ENCODE peak calls at places on chromosome 15, in ten cellular contexts. I is body of pancreas, R is brain microvascular endothelial cell, U is spleen, S is astrocyte, K is stomach, J is breast epithelium, W is mammary epithelial cell, G is suprapubic skin, Q is adrenal gland. X is an unnamed sample. For H3K27me3 and H3K36me3, the result is how much of the 10 kb centered on the place peaks cover.

GRCh38 chr15:60620707-60621106 is 141.8 kb upstream of the ICE2 start:
- DNase-seq in U (no peak), G (peak), W (no peak), R (no peak), I (peak), S (peak), K (no peak), J (no peak), Q (peak), X (peak)

GRCh38 chr15:83356516-83357399 is 72.3 kb upstream of the BNC1 start:
- DNase-seq in R (no peak), U (no peak), K (no peak), J (no peak), S (peak), G (no peak), Q (no peak), I (no peak), W (peak), X (peak)

GRCh38 chr15:74167891-74168331 is 5.6 kb upstream of the ISLR start:
- DNase-seq in R (no peak), K (peak), Q (no peak), W (no peak), G (no peak), J (no peak), U (no peak), S (no peak), I (no peak), X (no peak)

GRCh38 chr15:72358532-72359180 is 17.2 kb downstream of the HEXA start:
- DNase-seq in Q (peak), I (peak), G (peak), K (peak), J (peak), U (peak), S (peak), W (peak), R (peak), X (peak)

GRCh38 chr15:61759639-61760038 is 300.6 kb downstream of the VPS13C start:
- DNase-seq in W (no peak), I (no peak), K (no peak), Q (no peak), R (no peak), S (no peak), J (no peak), U (no peak), G (no peak), X (no peak)

GRCh38 chr15:92921215-92922131 is 21.3 kb downstream of the CHD2 start:
- DNase-seq in S (peak), G (no peak), U (no peak), Q (no peak), R (no peak), J (no peak), I (peak), W (peak), K (no peak), X (peak)

GRCh38 chr15:75775296-75776074 is 62.8 kb upstream of the CSPG4 start:
- DNase-seq in G (peak), I (no peak), S (no peak), U (peak), Q (no peak), J (no peak), R (no peak), W (no peak), K (no peak), X (no peak)

GRCh38 chr15:96406701-96407100 is 76.2 kb downstream of the NR2F2 start:
- DNase-seq in U (no peak), Q (no peak), R (no peak), S (no peak), J (no peak), I (no peak), G (no peak), W (no peak), K (no peak), X (no peak)

GRCh38 chr15:87735536-87735935 is 521.0 kb downstream of the NTRK3 start:
- DNase-seq in K (no peak), Q (no peak), S (no peak), U (peak), G (no peak), J (no peak), R (no peak), I (no peak), W (no peak), X (no peak)

GRCh38 chr15:29121907-29122306 is 147.7 kb downstream of the NSMCE3 start:
- DNase-seq in R (no peak), Q (no peak), K (no peak), I (no peak), J (no peak), G (no peak), W (no peak), S (no peak), U (no peak), X (no peak)

GRCh38 chr15:51156957-51157356 is 62.3 kb upstream of the TNFAIP8L3 start:
- DNase-seq in J (no peak), Q (no peak), U (no peak), I (no peak), K (no peak), R (no peak), W (no peak), G (no peak), S (no peak), X (no peak)

GRCh38 chr15:60179786-60180391 is 175.8 kb downstream of the FOXB1 start:
- DNase-seq in W (peak), R (peak), K (no peak), G (no peak), U (no peak), I (peak), J (no peak), S (peak), Q (peak), X (peak)

GRCh38 chr15:70164156-70164900 is 66.6 kb upstream of the TLE3 start:
- DNase-seq in G (peak), Q (no peak), J (peak), S (no peak), R (no peak), K (no peak), I (no peak), W (no peak), U (no peak), X (no peak)

GRCh38 chr15:59678620-59679019 is 10.5 kb downstream of the BNIP2 start:
- DNase-seq in S (no peak), J (no peak), G (no peak), U (no peak), I (no peak), W (no peak), R (no peak), Q (no peak), K (no peak), X (no peak)

GRCh38 chr15:61522375-61522774 is 293.3 kb upstream of the RORA start:
- DNase-seq in J (no peak), U (no peak), R (no peak), I (no peak), W (no peak), K (no peak), Q (no peak), S (no peak), G (no peak), X (no peak)

GRCh38 chr15:65264877-65265430 is 21.7 kb downstream of the PARP16 start:
- DNase-seq in S (no peak), K (no peak), I (no peak), J (no peak), U (no peak), G (no peak), W (no peak), Q (no peak), R (no peak), X (no peak)

GRCh38 chr15:81945014-81945615 is 100.7 kb downstream of the MEX3B start:
- DNase-seq in J (no peak), G (no peak), K (no peak), W (no peak), S (no peak), U (no peak), I (no peak), R (no peak), Q (no peak), X (no peak)

GRCh38 chr15:98650871-98651481 is 2.6 kb downstream of the IGF1R start:
- DNase-seq in U (no peak), Q (peak), S (peak), R (no peak), I (peak), G (no peak), W (peak), J (no peak), K (peak), X (no peak)

GRCh38 chr15:26729030-26729429 is 43.8 kb downstream of the GABRB3 start:
- DNase-seq in R (no peak), J (no peak), U (no peak), G (no peak), W (no peak), K (no peak), Q (no peak), I (no peak), S (no peak), X (no peak)

GRCh38 chr15:75043509-75044257 is 20.3 kb downstream of the PPCDC start:
- DNase-seq in R (peak), G (peak), W (peak), Q (peak), J (peak), S (peak), I (peak), U (peak), K (peak), X (peak)

GRCh38 chr15:62578960-62579359 is 413.9 kb upstream of the C2CD4B start:
- DNase-seq in R (no peak), I (no peak), G (no peak), K (no peak), S (no peak), J (no peak), Q (no peak), U (no peak), W (no peak), X (no peak)

GRCh38 chr15:89750560-89751542 is at the start of gene MESP1:
- DNase-seq in I (peak), R (peak), K (peak), W (peak), Q (peak), G (peak), J (peak), U (peak), S (peak), X (peak)

GRCh38 chr15:40439461-40440299 is 1.1 kb upstream of the BAHD1 start:
- DNase-seq in G (no peak), I (peak), J (no peak), S (no peak), U (peak), Q (peak), R (peak), K (peak), W (peak), X (peak)

GRCh38 chr15:90001062-90001682 is at the start of gene ZNF710:
- DNase-seq in R (peak), Q (peak), U (peak), I (peak), S (peak), W (peak), J (no peak), G (peak), K (no peak), X (peak)

GRCh38 chr15:79849789-79850188 is 47.0 kb downstream of the MTHFS start:
- DNase-seq in W (no peak), G (no peak), U (no peak), I (peak), K (peak), Q (peak), S (peak), R (peak), J (no peak), X (peak)
- TF ChIP-seq CTCF in W (peak), G (no peak), U (no peak), I (peak), K (peak), Q (peak), S (peak), R (peak), J (no peak), X (peak)

DNA sequence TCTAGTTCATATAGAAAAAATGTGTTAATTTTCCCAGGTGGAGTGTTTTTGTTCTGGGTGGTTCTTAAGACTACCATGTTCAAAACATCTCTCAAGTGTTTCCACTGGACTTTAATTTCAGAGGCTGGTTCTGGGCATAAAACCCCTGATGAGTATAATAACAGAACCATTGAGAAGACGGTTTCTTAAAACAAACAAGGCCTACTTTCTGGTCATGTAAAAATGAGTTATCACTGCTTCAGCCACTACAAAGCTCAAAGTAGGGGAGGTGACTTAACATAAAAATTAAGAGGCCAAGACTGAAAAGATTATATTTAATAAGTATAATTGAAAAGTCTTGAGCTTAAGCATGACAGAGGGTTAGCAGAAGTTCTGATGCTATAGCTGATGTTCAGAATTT is 33.8 kb downstream of the RYR3 start:
- DNase-seq in S (no peak), I (no peak), Q (no peak), J (no peak), K (no peak), R (no peak), W (no peak), U (no peak), G (no peak), X (no peak)
- H3K27me3 ChIP-seq in S (under half), I (under half), Q (under half), J (under half), K (under half), R (under half), W (under half), U (under half), G (under half), X (under half)

GRCh38 chr15:71262599-71262998 is 147.3 kb downstream of the THSD4 start:
- DNase-seq in R (no peak), Q (no peak), J (no peak), U (no peak), I (no peak), W (no peak), K (no peak), S (no peak), G (no peak), X (no peak)
- H3K36me3 ChIP-seq in R (under half), Q (under half), J (under half), U (under half), I (under half), W (under half), K (under half), S (under half), G (under half), X (under half)

GRCh38 chr15:68230157-68231100 is 901 bp upstream of the CLN6 start:
- DNase-seq in J (no peak), Q (peak), G (peak), W (no peak), R (no peak), K (peak), U (no peak), I (peak), S (no peak), X (no peak)
- TF ChIP-seq CTCF in J (no peak), Q (no peak), G (no peak), W (no peak), R (no peak), K (no peak), U (no peak), I (no peak), S (no peak), X (no peak)

GRCh38 chr15:77682564-77682963 is 49.9 kb upstream of the LINGO1 start:
- DNase-seq in W (no peak), Q (peak), U (no peak), J (no peak), I (no peak), K (no peak), G (no peak), S (no peak), R (no peak), X (no peak)

GRCh38 chr15:77689821-77690220 is 57.1 kb upstream of the LINGO1 start:
- DNase-seq in J (no peak), Q (no peak), S (no peak), W (no peak), K (no peak), U (no peak), R (no peak), G (no peak), I (no peak), X (no peak)

GRCh38 chr15:77688270-77689058 is 55.8 kb upstream of the LINGO1 start:
- DNase-seq in G (no peak), Q (no peak), K (no peak), I (no peak), R (no peak), U (no peak), J (no peak), S (no peak), W (no peak), X (no peak)

GRCh38 chr15:77684341-77685081 is 51.8 kb upstream of the LINGO1 start:
- DNase-seq in G (no peak), K (no peak), J (no peak), W (no peak), R (no peak), I (no peak), Q (no peak), S (no peak), U (no peak), X (no peak)

DNA sequence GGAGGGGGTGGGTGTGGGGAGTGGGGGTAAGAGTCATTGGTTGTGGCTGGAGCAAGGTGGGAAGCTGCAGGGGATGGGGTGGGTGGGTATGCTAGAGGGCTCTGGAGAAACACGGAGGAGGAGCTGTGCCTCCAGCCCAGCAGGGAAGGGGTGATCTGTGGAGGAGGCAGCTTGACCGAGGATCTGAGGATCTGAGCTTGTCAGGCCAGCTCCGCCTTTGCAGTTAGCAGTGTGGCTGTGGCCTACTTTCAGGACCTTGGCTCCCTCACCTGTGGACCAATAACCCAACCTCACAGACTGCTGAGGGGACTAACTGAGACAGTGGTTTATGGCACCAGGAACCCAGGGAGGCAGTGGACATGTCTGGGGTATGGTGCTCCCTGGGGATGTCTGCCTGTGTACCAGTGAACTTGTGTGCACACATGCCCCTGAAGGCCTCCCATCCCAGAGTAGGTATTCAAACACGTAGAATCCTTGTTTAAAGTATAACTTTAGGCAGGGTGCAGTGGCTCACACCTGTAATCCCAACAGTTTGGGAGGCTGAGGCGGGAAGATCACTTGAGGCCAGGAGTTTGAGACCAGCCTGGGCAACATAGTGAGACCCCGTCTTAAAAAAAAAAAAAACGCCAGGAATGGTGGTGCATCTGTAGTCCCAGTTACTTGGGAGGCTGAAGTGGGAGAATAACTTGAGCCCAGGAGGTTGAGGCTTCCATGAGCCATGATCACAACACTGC is 52.5 kb upstream of the LINGO1 start:
- DNase-seq in W (no peak), K (no peak), J (no peak), I (no peak), U (no peak), G (no peak), S (no peak), Q (no peak), R (no peak), X (no peak)
- H3K27me3 ChIP-seq in W (under half), K (under half), J (under half), I (under half), U (under half), G (under half), S (under half), Q (under half), R (under half), X (under half)

DNA sequence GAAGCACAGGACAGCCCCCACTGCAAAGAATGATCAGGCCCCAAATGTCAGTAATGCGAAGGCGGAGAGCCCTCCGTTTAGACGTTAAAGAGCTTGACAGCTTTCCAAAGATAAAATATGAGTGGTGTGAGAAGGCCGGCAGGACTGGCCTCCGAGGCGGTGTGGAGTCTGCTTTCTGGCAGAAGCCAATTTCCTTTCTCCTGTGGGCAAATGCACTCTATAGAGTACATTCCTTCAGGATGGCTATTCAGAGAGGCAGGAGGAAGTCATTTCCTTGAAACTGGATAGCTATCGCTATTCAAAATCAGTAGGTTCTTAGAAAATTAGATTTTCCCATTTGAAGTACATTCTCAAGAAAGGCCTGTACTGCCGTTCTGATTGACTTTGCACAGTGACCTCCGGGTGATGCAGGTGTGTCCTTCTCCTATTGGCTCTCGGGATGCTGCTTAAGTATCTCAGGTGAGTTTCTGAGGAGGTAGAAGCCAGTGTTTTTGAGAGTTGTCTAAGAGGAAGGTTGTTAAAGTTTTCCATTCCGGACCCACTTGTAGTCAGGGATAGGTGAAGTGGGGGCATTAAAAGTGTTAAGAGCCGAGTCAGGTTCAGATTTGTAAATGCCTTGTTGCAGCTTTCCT is 72.8 kb upstream of the MYZAP start:
- DNase-seq in K (no peak), W (no peak), Q (no peak), I (no peak), R (no peak), U (no peak), G (no peak), J (no peak), S (no peak), X (no peak)
- H3K36me3 ChIP-seq in K (under half), W (under half), Q (under half), I (under half), R (under half), U (under half), G (under half), J (under half), S (under half), X (under half)

X was measured in bronchial epithelial cell.